ENCODE peak calls at places on chromosome 5, in seven cellular contexts. C, B, Z, P, K, G and D are unnamed samples.

GRCh38 chr5:149133795-149134777 is 7.2 kb upstream of the ABLIM3 start:
- DNase-seq in C (no peak), B (peak), Z (no peak), P (no peak), K (no peak), G (no peak), D (peak)

GRCh38 chr5:153714732-153715287 is 224.3 kb downstream of the GRIA1 start:
- DNase-seq in C (no peak), B (no peak), Z (no peak), P (no peak), K (no peak), G (no peak), D (no peak)

GRCh38 chr5:776862-777711 is 7.4 kb downstream of the ZDHHC11B start:
- DNase-seq in C (peak), B (no peak), Z (no peak), P (peak), K (no peak), G (no peak), D (peak)

GRCh38 chr5:111280282-111280901 is 56.2 kb downstream of the CAMK4 start:
- DNase-seq in C (peak), B (no peak), Z (no peak), P (no peak), K (no peak), G (no peak), D (no peak)

GRCh38 chr5:50445281-50445949 is 4.3 kb upstream of the EMB start:
- DNase-seq in C (no peak), B (no peak), Z (no peak), P (no peak), K (peak), G (no peak), D (no peak)

GRCh38 chr5:146447734-146448380 is 724 bp downstream of the TCERG1 start:
- DNase-seq in C (no peak), B (no peak), Z (peak), P (no peak), K (no peak), G (no peak), D (no peak)

GRCh38 chr5:126516133-126516532 is 78.9 kb downstream of the ALDH7A1 start:
- DNase-seq in C (peak), B (no peak), Z (no peak), P (no peak), K (no peak), G (no peak), D (no peak)

GRCh38 chr5:138354926-138355378 is 2.5 kb downstream of the KDM3B start:
- DNase-seq in C (peak), B (no peak), Z (peak), P (no peak), K (peak), G (no peak), D (peak)

GRCh38 chr5:80763873-80764647 is 109.3 kb upstream of the DHFR start:
- DNase-seq in C (no peak), B (no peak), Z (no peak), P (no peak), K (no peak), G (no peak), D (no peak)

GRCh38 chr5:31502506-31502905 is 29.4 kb downstream of the DROSHA start:
- DNase-seq in C (no peak), B (no peak), Z (no peak), P (no peak), K (no peak), G (no peak), D (no peak)

GRCh38 chr5:149310947-149311675 is 34.2 kb upstream of the GRPEL2 start:
- DNase-seq in C (no peak), B (no peak), Z (no peak), P (no peak), K (no peak), G (no peak), D (no peak)

GRCh38 chr5:8458038-8458383 is 589.1 kb downstream of the MTRR start:
- DNase-seq in C (no peak), B (no peak), Z (no peak), P (no peak), K (no peak), G (no peak), D (peak)

GRCh38 chr5:79699766-79700400 is 10.2 kb downstream of the CMYA5 start:
- DNase-seq in C (no peak), B (no peak), Z (no peak), P (no peak), K (no peak), G (no peak), D (no peak)

GRCh38 chr5:157241483-157241882 is 24.4 kb upstream of the CYFIP2 start:
- DNase-seq in C (no peak), B (no peak), Z (no peak), P (no peak), K (no peak), G (no peak), D (no peak)

GRCh38 chr5:72108200-72109050 is 1.1 kb downstream of the MAP1B start:
- DNase-seq in C (peak), B (no peak), Z (peak), P (peak), K (no peak), G (no peak), D (peak)

GRCh38 chr5:173616577-173617118 is at the start of gene BOD1:
- DNase-seq in C (peak), B (peak), Z (peak), P (peak), K (peak), G (peak), D (peak)

GRCh38 chr5:173613433-173614144 is 2.9 kb downstream of the BOD1 start:
- DNase-seq in C (no peak), B (no peak), Z (no peak), P (no peak), K (no peak), G (no peak), D (no peak)

GRCh38 chr5:173612948-173613347 is 3.5 kb downstream of the BOD1 start:
- DNase-seq in C (no peak), B (no peak), Z (peak), P (no peak), K (no peak), G (no peak), D (no peak)

GRCh38 chr5:173615884-173616576 is 420 bp downstream of the BOD1 start:
- DNase-seq in C (peak), B (peak), Z (peak), P (peak), K (peak), G (peak), D (peak)

DNA sequence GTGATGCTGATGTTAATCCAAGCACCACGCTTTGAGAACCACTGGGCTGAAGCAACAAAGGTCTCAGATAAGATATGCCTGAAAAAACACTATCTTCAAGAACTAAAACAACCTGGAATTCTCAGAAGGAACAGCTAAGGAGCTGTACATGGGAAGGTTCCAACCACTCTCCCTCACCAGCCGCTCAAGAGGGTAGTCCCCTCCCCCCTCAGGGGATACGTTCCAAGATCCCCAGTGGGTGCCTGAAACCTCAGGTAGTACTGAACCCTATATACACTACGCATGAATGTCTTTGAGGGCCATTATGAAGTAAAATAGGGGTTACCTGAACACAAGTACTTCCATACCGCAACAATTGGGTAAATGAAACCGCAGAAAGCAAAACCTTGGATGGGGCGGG is 1.9 kb downstream of the BOD1 start:
- DNase-seq in C (no peak), B (no peak), Z (no peak), P (no peak), K (no peak), G (no peak), D (no peak)
- TF ChIP-seq SIN3A in C (no peak), B (no peak), Z (no peak), P (no peak), K (no peak), G (no peak), D (no peak)

GRCh38 chr5:147467973-147468508 is 41.8 kb downstream of the DPYSL3 start:
- DNase-seq in C (no peak), B (no peak), Z (no peak), P (no peak), K (no peak), G (no peak), D (no peak)

GRCh38 chr5:147474140-147474539 is 35.7 kb downstream of the DPYSL3 start:
- DNase-seq in C (peak), B (no peak), Z (no peak), P (no peak), K (no peak), G (no peak), D (no peak)

DNA sequence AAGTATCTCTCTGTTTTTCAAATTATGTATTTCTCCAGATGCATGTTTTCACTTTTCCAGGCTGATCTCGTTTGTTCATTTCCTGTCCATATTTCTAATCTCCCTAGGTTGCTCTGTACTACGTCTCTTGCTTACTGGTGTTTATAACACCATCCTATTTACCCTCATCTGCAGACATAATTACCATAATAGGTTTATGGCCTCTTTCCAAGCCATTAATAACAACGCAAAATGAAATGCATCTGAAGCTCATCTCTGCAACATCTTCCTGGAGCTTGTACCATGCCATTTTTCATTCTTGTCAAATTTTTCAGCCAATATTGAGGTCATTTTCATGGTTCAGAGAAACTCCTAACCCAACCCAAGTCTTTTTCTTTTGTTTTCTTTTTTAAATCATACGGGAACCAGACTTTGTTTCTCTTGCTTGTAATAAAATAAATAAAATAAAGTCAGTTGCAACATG is 37.2 kb downstream of the DPYSL3 start:
- DNase-seq in C (peak), B (no peak), Z (no peak), P (no peak), K (no peak), G (no peak), D (no peak)
- TF ChIP-seq SIN3A in C (no peak), B (no peak), Z (no peak), P (no peak), K (no peak), G (no peak), D (no peak)

DNA sequence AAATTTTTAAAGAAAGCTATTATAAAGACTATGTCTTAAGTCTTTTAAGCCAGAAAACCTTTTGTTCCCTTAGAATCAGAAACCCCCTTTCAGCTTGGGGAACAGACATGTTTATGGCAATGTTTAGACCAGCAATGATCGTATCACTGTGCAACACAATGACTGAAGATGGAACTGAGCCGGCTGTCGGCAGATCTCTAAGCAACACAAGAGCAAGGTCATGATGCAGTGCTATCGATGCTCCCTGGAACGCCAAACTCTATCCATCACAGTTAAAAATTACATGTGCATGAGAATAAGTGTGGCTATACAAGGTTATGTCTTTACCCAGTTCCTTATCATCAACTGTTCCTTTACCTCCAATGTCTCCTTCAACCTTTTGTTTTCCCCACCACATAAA is 1.8 kb upstream of the RNF44 start:
- DNase-seq in C (no peak), B (no peak), Z (no peak), P (no peak), K (no peak), G (no peak), D (peak)
- TF ChIP-seq SIN3A in C (no peak), B (no peak), Z (no peak), P (no peak), K (no peak), G (no peak), D (no peak)

GRCh38 chr5:172188033-172188892 is at the start of gene STK10:
- DNase-seq in C (peak), B (peak), Z (peak), P (peak), K (no peak), G (peak), D (peak)

GRCh38 chr5:172188893-172189692 is 1.1 kb upstream of the STK10 start:
- DNase-seq in C (no peak), B (no peak), Z (no peak), P (peak), K (no peak), G (no peak), D (no peak)

GRCh38 chr5:172185096-172185461 is 2.9 kb downstream of the STK10 start:
- DNase-seq in C (no peak), B (no peak), Z (no peak), P (no peak), K (no peak), G (no peak), D (no peak)

GRCh38 chr5:172186114-172186695 is 1.8 kb downstream of the STK10 start:
- DNase-seq in C (no peak), B (no peak), Z (no peak), P (no peak), K (no peak), G (no peak), D (no peak)

GRCh38 chr5:172187118-172188032 is 649 bp downstream of the STK10 start:
- DNase-seq in C (peak), B (peak), Z (peak), P (peak), K (no peak), G (no peak), D (peak)
- TF ChIP-seq SIN3A in C (no peak), B (no peak), Z (peak), P (peak), K (peak), G (no peak), D (no peak)

GRCh38 chr5:33892419-33893151 is 795 bp upstream of the ADAMTS12 start:
- DNase-seq in C (no peak), B (no peak), Z (peak), P (no peak), K (no peak), G (no peak), D (no peak)

GRCh38 chr5:33890147-33890546 is 1.6 kb downstream of the ADAMTS12 start:
- DNase-seq in C (no peak), B (no peak), Z (peak), P (no peak), K (no peak), G (no peak), D (no peak)

GRCh38 chr5:33894566-33894965 is 2.8 kb upstream of the ADAMTS12 start:
- DNase-seq in C (no peak), B (no peak), Z (no peak), P (no peak), K (no peak), G (no peak), D (no peak)

GRCh38 chr5:33890633-33891032 is 1.2 kb downstream of the ADAMTS12 start:
- DNase-seq in C (no peak), B (no peak), Z (no peak), P (no peak), K (no peak), G (no peak), D (no peak)

GRCh38 chr5:33891731-33892418 is at the start of gene ADAMTS12:
- DNase-seq in C (peak), B (no peak), Z (no peak), P (peak), K (no peak), G (no peak), D (no peak)
- TF ChIP-seq SIN3A in C (no peak), B (no peak), Z (no peak), P (peak), K (no peak), G (no peak), D (no peak)